ENCODE peak calls at places on chromosomes 12 and 14, in eight cellular contexts. U, Z, T, C, V, G, S and K are unnamed samples.
A peak's percentile ranks its signal among the peaks of the same experiment; 100 is the strongest.

GRCh38 chr14:101253948-101254347 is 307.3 kb upstream of the DIO3 start:
- DNase-seq in G (no peak), Z (no peak), V (no peak), U (no peak), S (no peak), C (no peak), T (no peak), K (no peak)

GRCh38 chr12:83016226-83016835 is 329.6 kb downstream of the TMTC2 start:
- DNase-seq in S (peak; percentile 89), Z (peak; percentile 49), C (peak; percentile 87), T (no peak), V (no peak), U (peak; percentile 91), G (peak; percentile 76), K (no peak)

GRCh38 chr12:6452245-6452731 is 446 bp downstream of the TAPBPL start:
- DNase-seq in V (no peak), S (no peak), C (no peak), G (no peak), T (peak; percentile 33), U (no peak), Z (no peak), K (no peak)

GRCh38 chr12:51744235-51744634 is 104.3 kb downstream of the FIGNL2 start:
- DNase-seq in G (no peak), U (no peak), S (peak; percentile 45), C (no peak), V (no peak), T (no peak), Z (no peak), K (peak; percentile 9)

GRCh38 chr12:24754690-24755638 is 193.9 kb downstream of the BCAT1 start:
- DNase-seq in C (peak; percentile 77), V (no peak), Z (peak; percentile 58), T (no peak), G (peak; percentile 62), U (peak; percentile 72), S (peak; percentile 90), K (no peak)

GRCh38 chr14:104135121-104135903 is 3.1 kb upstream of the KIF26A start:
- DNase-seq in S (no peak), V (no peak), C (no peak), Z (no peak), U (peak; percentile 14), G (no peak), T (peak; percentile 92), K (peak; percentile 70)

GRCh38 chr12:89470741-89471504 is 53.7 kb downstream of the GALNT4 start:
- DNase-seq in C (peak; percentile 71), Z (no peak), V (no peak), U (peak; percentile 77), S (peak; percentile 68), G (no peak), T (no peak), K (no peak)

GRCh38 chr12:109147954-109148353 is 31.6 kb downstream of the ACACB start:
- DNase-seq in V (no peak), S (no peak), C (peak; percentile 93), Z (peak; percentile 46), U (peak; percentile 90), T (peak; percentile 43), G (peak; percentile 63), K (no peak)

GRCh38 chr14:98984719-98985041 is 287.3 kb downstream of the BCL11B start:
- DNase-seq in S (no peak), T (no peak), Z (no peak), C (no peak), V (no peak), G (no peak), U (no peak), K (no peak)

GRCh38 chr14:57928732-57929131 is 62.8 kb upstream of the SLC35F4 start:
- DNase-seq in Z (no peak), S (no peak), U (no peak), C (no peak), T (no peak), V (no peak), G (no peak), K (no peak)

GRCh38 chr12:132075026-132075713 is 68.9 kb downstream of the DDX51 start:
- DNase-seq in C (no peak), G (no peak), V (no peak), U (no peak), S (no peak), T (no peak), Z (no peak), K (no peak)
- TF ChIP-seq CTCF in C (peak; percentile 19), G (no peak), V (peak; percentile 36), U (peak; percentile 29), S (peak; percentile 29), T (no peak), Z (no peak), K (peak; percentile 10)

GRCh38 chr12:9604288-9604687 is 3.4 kb downstream of the KLRB1 start:
- DNase-seq in T (no peak), V (no peak), U (no peak), G (no peak), Z (no peak), S (no peak), C (no peak), K (no peak)
- TF ChIP-seq CTCF in T (no peak), V (no peak), U (no peak), G (no peak), Z (no peak), S (no peak), C (no peak), K (no peak)

DNA sequence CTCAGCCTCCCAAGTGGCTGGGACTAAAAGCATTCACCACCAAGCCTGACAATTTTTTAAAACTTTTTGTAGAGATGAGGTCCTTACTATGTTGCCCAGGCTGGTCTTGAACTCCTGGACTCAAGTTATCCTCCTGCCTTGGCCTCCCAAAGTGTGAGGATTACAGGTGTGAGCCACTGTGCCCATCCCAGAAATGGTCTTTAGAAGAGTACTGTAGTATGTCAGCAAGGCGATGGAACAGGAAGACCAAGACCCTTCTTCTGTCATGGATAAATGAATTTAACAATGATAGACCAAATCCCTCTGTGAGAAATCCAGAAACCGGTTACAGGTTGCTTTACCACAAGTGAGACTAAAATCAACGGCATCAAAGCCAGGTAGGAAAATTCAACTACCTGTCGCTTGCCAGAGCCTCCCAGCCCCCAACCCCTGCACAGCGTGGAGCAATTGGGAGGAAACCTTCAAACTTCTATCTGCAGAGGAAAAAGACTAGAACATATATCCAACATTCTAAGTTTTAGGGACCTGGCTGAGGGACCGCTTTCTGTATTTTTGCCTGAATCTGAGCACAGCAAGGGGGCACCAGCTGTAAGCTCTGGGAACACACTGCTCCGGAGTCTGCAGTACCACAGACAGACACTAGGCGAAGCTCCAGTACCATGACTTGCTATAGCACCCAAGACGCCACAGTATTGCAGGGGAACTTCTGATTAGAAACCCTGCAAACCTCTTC is 51.3 kb downstream of the CPSF6 start:
- DNase-seq in Z (peak; percentile 81), G (peak; percentile 42), T (peak; percentile 88), S (peak; percentile 76), C (peak; percentile 79), V (peak; percentile 74), U (peak; percentile 88), K (peak; percentile 82)
- TF ChIP-seq CTCF in Z (peak; percentile 85), G (peak; percentile 89), T (peak; percentile 99), S (peak; percentile 77), C (peak; percentile 97), V (peak; percentile 94), U (peak; percentile 99), K (peak; percentile 82)

GRCh38 chr12:133080619-133081407 is at the start of gene ZNF140:
- DNase-seq in V (peak; percentile 94), C (peak; percentile 97), G (peak; percentile 90), S (peak; percentile 96), U (peak; percentile 99), T (peak; percentile 96), Z (peak; percentile 95), K (peak; percentile 96)
- TF ChIP-seq CTCF in V (peak; percentile 37), C (peak; percentile 39), G (peak; percentile 19), S (peak; percentile 7), U (peak; percentile 18), T (peak; percentile 16), Z (no peak), K (no peak)